ENCODE peak calls at places on chromosomes 4 and X, in six cellular contexts. I is stimulated activated CD4-positive, alpha-beta T cell treated with anti-CD3 and anti-CD28 coated beads, Interleukin-1b, Interleukin-23, amount 100 ng/mL, for 48 hours; W is RWPE1; T is erythroblast; H is head of caudate nucleus; B is cardiac fibroblast. N is an unnamed sample.

GRCh38 chr4:165788686-165789463 is 84.2 kb upstream of the TLL1 start:
- DNase-seq in T (no peak), I (no peak), B (no peak), W (no peak), H (no peak), N (no peak)

GRCh38 chrX:21993265-21993664 is 38.9 kb upstream of the PHEX start:
- DNase-seq in B (no peak), I (no peak), W (no peak), H (no peak), T (peak), N (no peak)

GRCh38 chrX:115642895-115643530 is 82.0 kb downstream of the PLS3 start:
- DNase-seq in I (peak), B (peak), W (peak), H (peak), T (peak), N (no peak)

GRCh38 chrX:39262641-39263040 is 461.4 kb downstream of the MID1IP1 start:
- DNase-seq in H (no peak), W (no peak), T (no peak), B (no peak), I (peak), N (peak)

GRCh38 chr4:54625391-54625790 is 32.4 kb upstream of the KIT start:
- DNase-seq in T (no peak), W (no peak), B (no peak), I (no peak), H (no peak), N (no peak)

GRCh38 chr4:24722026-24722568 is 73.3 kb upstream of the SOD3 start:
- DNase-seq in W (no peak), B (no peak), I (no peak), T (peak), H (no peak), N (no peak)

GRCh38 chr4:23368081-23368697 is 521.7 kb downstream of the PPARGC1A start:
- DNase-seq in B (no peak), H (no peak), I (no peak), T (peak), W (no peak), N (no peak)

GRCh38 chr4:102268355-102268754 is 76.9 kb downstream of the SLC39A8 start:
- DNase-seq in B (no peak), W (no peak), T (peak), H (no peak), I (no peak), N (no peak)

GRCh38 chr4:165668694-165669093 is 204.3 kb upstream of the TLL1 start:
- DNase-seq in I (no peak), W (no peak), B (peak), H (no peak), T (no peak), N (peak)

GRCh38 chrX:154761977-154762528 is 611 bp upstream of the DKC1 start:
- DNase-seq in I (no peak), T (peak), B (no peak), W (no peak), H (no peak), N (no peak)

GRCh38 chr4:17385403-17385802 is 126.5 kb downstream of the QDPR start:
- DNase-seq in H (no peak), T (peak), B (peak), I (no peak), W (peak), N (peak)

GRCh38 chr4:4613126-4613465 is 71.2 kb upstream of the STX18 start:
- DNase-seq in H (no peak), B (no peak), I (no peak), W (no peak), T (no peak), N (no peak)

GRCh38 chr4:139014391-139015268 is 951 bp upstream of the NOCT start:
- DNase-seq in W (peak), T (peak), B (peak), I (peak), H (no peak), N (peak)

GRCh38 chr4:25950476-25951389 is 36.7 kb downstream of the SMIM20 start:
- DNase-seq in W (no peak), H (no peak), I (no peak), B (no peak), T (no peak), N (no peak)

GRCh38 chrX:119539872-119540271 is 25.3 kb downstream of the STEEP1 start:
- DNase-seq in W (no peak), B (no peak), T (no peak), H (no peak), I (no peak), N (no peak)

GRCh38 chrX:39728025-39728424 is 369.7 kb downstream of the BCOR start:
- DNase-seq in I (no peak), H (no peak), W (no peak), T (no peak), B (peak), N (no peak)

GRCh38 chr4:14897217-14897616 is 105.1 kb upstream of the CPEB2 start:
- DNase-seq in T (no peak), I (no peak), H (no peak), B (peak), W (peak), N (no peak)

GRCh38 chr4:13294961-13295605 is 189.1 kb downstream of the RAB28 start:
- DNase-seq in B (no peak), H (no peak), T (no peak), W (no peak), I (no peak), N (no peak)

GRCh38 chrX:140439455-140439854 is 65.4 kb downstream of the SOX3 start:
- DNase-seq in T (no peak), I (no peak), B (no peak), W (peak), H (no peak), N (no peak)

GRCh38 chr4:165383757-165384156 is 4.9 kb downstream of the CPE start:
- DNase-seq in H (no peak), B (no peak), T (no peak), W (peak), I (no peak), N (peak)

GRCh38 chrX:12790878-12791252 is 347 bp upstream of the PRPS2 start:
- DNase-seq in B (no peak), W (no peak), I (no peak), H (no peak), T (no peak), N (no peak)

GRCh38 chr4:6944311-6945051 is 34.9 kb downstream of the TBC1D14 start:
- DNase-seq in T (no peak), I (no peak), W (no peak), H (no peak), B (peak), N (no peak)

GRCh38 chr4:107791902-107792301 is 32.8 kb upstream of the SGMS2 start:
- DNase-seq in B (peak), I (no peak), T (no peak), H (no peak), W (no peak), N (no peak)

GRCh38 chr4:186021461-186022167 is 47.3 kb upstream of the TLR3 start:
- DNase-seq in B (peak), H (peak), T (no peak), W (peak), I (no peak), N (no peak)

GRCh38 chr4:119010909-119011606 is 122.4 kb downstream of the SYNPO2 start:
- DNase-seq in H (no peak), T (no peak), B (no peak), I (no peak), W (no peak), N (no peak)

GRCh38 chr4:173424899-173425805 is 26.2 kb upstream of the SCRG1 start:
- DNase-seq in H (no peak), B (peak), I (no peak), W (no peak), T (no peak), N (no peak)

GRCh38 chrX:150482537-150483217 is 85.7 kb upstream of the MTM1 start:
- DNase-seq in H (no peak), B (peak), T (peak), I (peak), W (peak), N (peak)

GRCh38 chr4:77308843-77309242 is 151.8 kb downstream of the CCNG2 start:
- DNase-seq in H (no peak), T (peak), B (peak), I (no peak), W (peak), N (peak)

GRCh38 chr4:18155062-18156041 is 133.8 kb upstream of the LCORL start:
- DNase-seq in H (no peak), T (no peak), W (no peak), B (no peak), I (no peak), N (peak)

GRCh38 chr4:26056406-26056805 is 142.4 kb downstream of the SMIM20 start:
- DNase-seq in H (no peak), T (no peak), I (no peak), W (no peak), B (no peak), N (no peak)

GRCh38 chrX:65516756-65517155 is 17.8 kb downstream of the LAS1L start:
- DNase-seq in W (no peak), T (no peak), I (no peak), H (peak), B (no peak), N (no peak)

GRCh38 chr4:13548984-13549546 is 4.8 kb upstream of the NKX3-2 start:
- DNase-seq in I (peak), T (peak), H (peak), W (peak), B (peak), N (peak)

GRCh38 chrX:39310925-39311324 is 509.7 kb downstream of the MID1IP1 start:
- DNase-seq in B (no peak), H (no peak), T (no peak), W (no peak), I (no peak), N (no peak)

GRCh38 chr4:74408639-74409038 is 36.3 kb upstream of the AREG start:
- DNase-seq in H (no peak), I (no peak), W (peak), B (peak), T (no peak), N (peak)

GRCh38 chr4:107036602-107037151 is 564 bp upstream of the DKK2 start:
- DNase-seq in H (no peak), T (no peak), B (no peak), W (no peak), I (no peak), N (no peak)

N was measured in foreskin keratinocyte.